ENCODE peak calls at places on chromosomes 1 and 21, in eight cellular contexts. O is CD8-positive, alpha-beta T cell; A is bronchial epithelial cell; W is Panc1; M is psoas muscle; I is left lung; X is cardiac muscle cell; T is GM23338. F is an unnamed sample.

GRCh38 chr21:45556645-45557601 is 14.7 kb upstream of the SLC19A1 start:
- DNase-seq in X (no peak), M (peak), I (peak), W (no peak), O (no peak), A (no peak), T (no peak), F (no peak)

GRCh38 chr1:50724626-50725286 is 235.3 kb downstream of the FAF1 start:
- DNase-seq in X (no peak), W (no peak), M (no peak), T (no peak), O (no peak), A (no peak), I (no peak), F (no peak)

GRCh38 chr1:163614346-163614745 is 292.6 kb downstream of the NUF2 start:
- DNase-seq in I (no peak), A (no peak), M (no peak), T (no peak), X (no peak), O (no peak), W (no peak), F (no peak)

GRCh38 chr1:210262897-210263272 is 30.3 kb downstream of the SERTAD4 start:
- DNase-seq in O (no peak), A (no peak), I (no peak), W (no peak), M (no peak), X (no peak), T (no peak), F (no peak)

GRCh38 chr1:6917067-6917466 is 131.8 kb downstream of the CAMTA1 start:
- DNase-seq in I (no peak), T (no peak), M (no peak), O (no peak), W (no peak), X (no peak), A (peak), F (no peak)

GRCh38 chr1:24189528-24189927 is 2.4 kb upstream of the IFNLR1 start:
- DNase-seq in M (no peak), O (no peak), X (no peak), T (no peak), A (no peak), I (peak), W (no peak), F (no peak)

GRCh38 chr1:116375165-116375883 is 2.3 kb downstream of the ATP1A1 start:
- DNase-seq in A (peak), O (no peak), X (no peak), I (no peak), W (no peak), M (no peak), T (no peak), F (no peak)

GRCh38 chr1:112866151-112866550 is 89.8 kb downstream of the SLC16A1 start:
- DNase-seq in A (peak), W (no peak), I (no peak), T (no peak), O (no peak), M (no peak), X (no peak), F (peak)

GRCh38 chr1:1239624-1240347 is 6.7 kb downstream of the C1QTNF12 start:
- DNase-seq in I (no peak), T (no peak), M (no peak), A (no peak), O (no peak), W (no peak), X (no peak), F (no peak)

GRCh38 chr1:177476706-177477105 is 305.9 kb downstream of the BRINP2 start:
- DNase-seq in A (no peak), M (no peak), W (no peak), I (no peak), X (no peak), T (no peak), O (no peak), F (no peak)

GRCh38 chr1:42935313-42935624 is 23.4 kb downstream of the SLC2A1 start:
- DNase-seq in O (peak), M (no peak), T (no peak), I (peak), A (no peak), X (no peak), W (no peak), F (no peak)

GRCh38 chr1:27509127-27510080 is 19.4 kb upstream of the WASF2 start:
- DNase-seq in M (peak), A (peak), X (no peak), O (no peak), I (no peak), T (no peak), W (no peak), F (no peak)

GRCh38 chr1:193115629-193116227 is 6.1 kb upstream of the CDC73 start:
- DNase-seq in M (no peak), W (peak), X (peak), A (peak), O (no peak), I (no peak), T (no peak), F (peak)

GRCh38 chr1:150168960-150169565 is 19.3 kb downstream of the PLEKHO1 start:
- DNase-seq in T (peak), A (peak), X (peak), I (peak), W (peak), M (peak), O (peak), F (no peak)

GRCh38 chr21:41071410-41071809 is 96.5 kb upstream of the BACE2 start:
- DNase-seq in W (no peak), T (peak), I (no peak), M (no peak), O (no peak), A (no peak), X (peak), F (no peak)

GRCh38 chr1:38875811-38876210 is 2.7 kb upstream of the MYCBP start:
- DNase-seq in A (no peak), T (no peak), O (no peak), M (no peak), X (no peak), I (no peak), W (no peak), F (no peak)

GRCh38 chr1:38872401-38873026 is 634 bp downstream of the MYCBP start:
- DNase-seq in I (no peak), O (no peak), X (peak), A (peak), W (no peak), M (no peak), T (peak), F (no peak)

GRCh38 chr1:38870996-38871395 is 2.2 kb downstream of the MYCBP start:
- DNase-seq in O (no peak), M (no peak), I (no peak), A (no peak), T (no peak), W (no peak), X (no peak), F (no peak)

GRCh38 chr1:38873027-38873969 is at the start of gene MYCBP:
- DNase-seq in O (peak), X (peak), W (peak), I (peak), M (peak), T (peak), A (peak), F (peak)
- TF ChIP-seq CTCF in O (no peak), X (no peak), W (no peak), I (peak), M (peak), T (no peak), A (no peak), F (peak)

GRCh38 chr1:15039901-15040300 is 113.6 kb upstream of the TMEM51 start:
- DNase-seq in W (no peak), A (no peak), X (no peak), I (no peak), O (no peak), T (no peak), M (no peak), F (no peak)

GRCh38 chr1:15035236-15035635 is 118.3 kb upstream of the TMEM51 start:
- DNase-seq in O (no peak), A (no peak), I (no peak), T (no peak), M (no peak), X (no peak), W (no peak), F (no peak)

GRCh38 chr1:15039017-15039648 is 114.4 kb upstream of the TMEM51 start:
- DNase-seq in A (no peak), T (no peak), W (no peak), M (no peak), O (no peak), X (no peak), I (no peak), F (no peak)

GRCh38 chr1:15036101-15036500 is 117.4 kb upstream of the TMEM51 start:
- DNase-seq in X (no peak), T (no peak), I (no peak), W (no peak), A (no peak), M (no peak), O (no peak), F (no peak)

DNA sequence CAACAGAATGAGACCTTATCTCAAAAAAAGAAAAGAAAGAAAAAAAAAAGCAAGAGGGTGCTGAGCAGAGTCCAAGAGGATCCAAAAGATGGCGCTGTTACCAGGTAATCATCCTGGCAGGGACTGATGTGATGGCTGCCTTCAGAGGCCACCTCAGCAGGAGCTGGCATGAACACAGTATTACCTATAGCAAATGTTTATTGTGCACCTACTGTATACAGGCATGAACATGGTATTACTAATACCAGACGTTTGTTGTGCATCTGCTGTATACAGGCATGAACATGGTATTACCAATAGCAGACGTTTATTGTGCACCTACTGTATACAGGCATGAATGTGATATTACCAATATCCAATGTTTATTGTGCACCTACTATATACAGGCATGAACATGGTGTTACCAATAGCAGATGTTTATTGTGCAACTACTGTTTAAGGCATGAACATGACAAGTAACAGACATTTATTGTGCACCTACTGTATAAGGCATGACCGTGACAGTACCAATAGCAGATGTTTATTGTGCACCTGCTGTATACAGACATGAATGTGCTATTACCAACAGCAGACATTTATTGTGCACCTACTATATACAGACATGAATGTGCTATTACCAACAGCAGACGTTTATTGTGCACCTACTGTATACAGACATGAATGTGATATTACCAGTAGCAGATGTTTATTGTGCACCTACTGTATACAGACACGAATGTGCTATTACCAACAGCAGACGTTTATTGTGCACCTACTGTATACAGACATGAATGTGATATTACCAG is 115.1 kb upstream of the TMEM51 start:
- DNase-seq in O (no peak), W (peak), A (peak), I (no peak), T (peak), X (peak), M (no peak), F (no peak)
- TF ChIP-seq CTCF in O (no peak), W (peak), A (peak), I (no peak), T (peak), X (peak), M (no peak), F (peak)

DNA sequence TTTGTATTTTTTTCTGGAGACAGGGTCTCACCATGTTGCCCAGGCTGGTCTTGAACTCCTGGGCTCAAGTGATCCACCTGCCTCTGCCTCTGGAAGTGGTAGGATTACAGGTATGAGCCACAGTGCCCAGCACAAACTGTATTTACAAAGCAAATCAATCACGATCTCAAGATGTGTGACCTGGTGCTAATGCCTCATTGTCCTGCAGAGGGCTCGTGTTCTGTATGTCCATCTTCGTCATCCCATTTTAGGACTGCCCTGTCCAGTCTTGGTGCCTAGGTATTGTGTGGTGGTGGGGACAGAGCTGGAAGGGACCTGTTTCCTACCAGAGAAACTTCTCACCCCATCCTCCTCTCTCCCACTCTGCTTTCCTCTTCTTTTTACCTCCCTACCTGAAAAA is 20.2 kb downstream of the PROK1 start:
- DNase-seq in A (no peak), X (no peak), I (no peak), O (no peak), W (no peak), M (no peak), T (no peak), F (no peak)
- TF ChIP-seq CTCF in A (peak), X (no peak), I (no peak), O (no peak), W (peak), M (no peak), T (peak), F (no peak)

GRCh38 chr1:81252471-81253160 is 548.1 kb upstream of the ADGRL2 start:
- DNase-seq in M (no peak), O (no peak), X (no peak), T (no peak), I (no peak), A (no peak), W (no peak), F (no peak)

GRCh38 chr1:81259620-81260411 is 540.9 kb upstream of the ADGRL2 start:
- DNase-seq in M (no peak), X (no peak), W (no peak), I (no peak), A (no peak), O (no peak), T (no peak), F (no peak)

GRCh38 chr1:81254068-81254467 is 546.7 kb upstream of the ADGRL2 start:
- DNase-seq in X (no peak), I (no peak), T (no peak), O (no peak), M (no peak), W (no peak), A (no peak), F (no peak)

DNA sequence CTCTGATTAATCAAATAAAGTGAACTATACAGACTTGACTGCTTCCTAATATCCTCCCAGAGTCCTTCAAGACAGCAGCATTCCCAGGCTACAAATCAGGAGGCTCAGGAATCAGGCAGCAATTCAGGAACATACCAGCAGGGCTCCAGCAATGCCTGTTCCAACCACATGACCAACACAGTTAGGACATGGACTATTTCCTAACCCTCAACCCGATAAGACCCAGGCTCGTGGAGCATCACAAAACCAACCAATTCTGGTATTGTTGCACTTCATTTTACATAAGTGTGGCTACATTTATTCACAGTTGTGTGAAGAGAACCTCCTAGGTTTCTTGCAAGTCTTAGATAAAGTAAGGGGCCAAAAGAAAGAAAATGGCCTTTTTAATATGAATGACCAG is 546.2 kb upstream of the ADGRL2 start:
- DNase-seq in I (no peak), W (no peak), A (peak), T (peak), M (no peak), X (no peak), O (no peak), F (no peak)
- TF ChIP-seq CTCF in I (no peak), W (no peak), A (peak), T (peak), M (no peak), X (peak), O (no peak), F (peak)

GRCh38 chr1:22037520-22037919 is 15.0 kb upstream of the CDC42 start:
- DNase-seq in A (no peak), X (no peak), W (no peak), M (no peak), T (peak), O (no peak), I (no peak), F (no peak)

GRCh38 chr1:22038036-22038435 is 14.5 kb upstream of the CDC42 start:
- DNase-seq in I (no peak), O (no peak), T (no peak), M (peak), X (no peak), A (no peak), W (no peak), F (no peak)

GRCh38 chr1:22043175-22043769 is 9.2 kb upstream of the CDC42 start:
- DNase-seq in X (no peak), M (no peak), W (no peak), A (peak), I (peak), T (no peak), O (no peak), F (no peak)

GRCh38 chr1:22041505-22041904 is 11.0 kb upstream of the CDC42 start:
- DNase-seq in W (no peak), A (peak), I (no peak), X (no peak), T (no peak), M (no peak), O (no peak), F (no peak)

GRCh38 chr1:22039594-22040347 is 12.7 kb upstream of the CDC42 start:
- DNase-seq in W (no peak), X (peak), O (peak), A (peak), T (peak), M (peak), I (peak), F (no peak)
- TF ChIP-seq CTCF in W (no peak), X (no peak), O (no peak), A (peak), T (no peak), M (no peak), I (no peak), F (peak)

DNA sequence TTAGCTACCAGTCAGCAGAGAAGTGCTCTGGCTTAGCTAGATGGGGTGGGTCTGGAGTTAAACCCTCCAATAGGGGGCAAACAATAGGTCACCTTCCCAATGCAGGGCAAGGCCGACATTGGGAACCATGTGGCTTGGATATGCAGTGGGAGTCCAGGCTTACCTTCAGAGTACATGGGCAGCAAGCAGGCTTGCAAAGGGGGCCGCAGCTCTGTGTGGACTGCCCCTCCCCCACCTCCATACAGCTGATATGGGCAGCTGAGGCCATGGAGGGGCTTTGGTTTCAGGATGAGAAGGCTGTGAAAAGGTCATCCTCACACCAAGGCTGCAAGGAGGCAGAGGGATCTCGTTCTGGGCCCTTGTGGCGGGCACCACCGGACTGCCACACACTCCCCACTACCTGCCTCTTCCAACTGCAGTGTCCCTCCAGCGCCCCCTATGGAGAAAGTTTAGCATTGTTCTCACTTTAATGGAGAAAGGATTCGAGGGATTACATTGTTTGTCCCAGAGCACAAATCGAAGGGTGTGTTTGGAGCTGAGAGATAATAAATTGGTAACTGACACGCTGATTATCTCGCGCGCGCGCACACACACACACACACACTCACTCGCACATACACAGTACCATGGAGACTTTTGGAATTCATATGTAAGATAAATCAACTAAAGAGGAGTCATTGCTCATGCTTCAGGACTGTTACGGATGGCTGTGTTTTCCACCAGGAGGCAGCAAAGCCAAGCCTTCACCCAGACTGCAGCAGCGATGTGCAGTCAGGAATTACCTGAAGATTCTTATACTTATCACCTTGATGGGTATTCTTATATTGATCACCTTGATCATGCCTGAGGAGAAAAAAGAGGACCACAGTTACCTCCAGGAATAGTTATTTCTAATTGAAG is 7.0 kb upstream of the SMCP start:
- DNase-seq in M (no peak), W (peak), A (peak), O (no peak), I (no peak), X (peak), T (peak), F (no peak)
- TF ChIP-seq CTCF in M (no peak), W (peak), A (peak), O (no peak), I (no peak), X (peak), T (peak), F (peak)

GRCh38 chr1:217590598-217590997 is 40.3 kb downstream of the GPATCH2 start:
- DNase-seq in T (peak), O (no peak), X (no peak), A (no peak), W (no peak), I (no peak), M (no peak), F (no peak)
- TF ChIP-seq CTCF in T (peak), O (no peak), X (no peak), A (no peak), W (peak), I (no peak), M (no peak), F (no peak)

DNA sequence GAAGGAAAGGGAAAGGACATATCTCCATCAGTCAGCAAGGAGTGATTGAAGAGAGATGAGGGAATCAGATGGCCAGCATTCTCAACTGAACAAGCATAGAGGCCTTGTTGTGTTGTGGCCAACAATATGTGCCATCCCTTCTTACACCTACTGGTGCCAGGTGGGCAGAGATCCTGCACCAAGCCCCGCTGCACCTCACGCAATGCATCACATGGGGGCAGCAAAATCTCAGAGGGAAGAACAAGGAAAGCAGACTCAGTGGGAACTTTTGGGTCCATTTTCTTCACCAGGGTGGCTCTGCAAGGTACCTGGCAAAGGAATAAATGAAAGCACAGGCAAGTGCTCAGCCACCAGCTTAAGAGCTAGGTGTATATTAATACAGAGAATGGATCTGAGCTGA is 33.2 kb downstream of the HSD3B2 start:
- DNase-seq in I (no peak), A (no peak), T (peak), M (no peak), X (peak), O (no peak), W (no peak), F (no peak)
- TF ChIP-seq CTCF in I (no peak), A (peak), T (peak), M (no peak), X (peak), O (no peak), W (peak), F (no peak)

GRCh38 chr1:36256558-36257374 is 32.5 kb downstream of the THRAP3 start:
- DNase-seq in T (no peak), M (no peak), W (no peak), A (no peak), I (no peak), X (no peak), O (no peak), F (no peak)
- TF ChIP-seq CTCF in T (no peak), M (no peak), W (no peak), A (no peak), I (no peak), X (no peak), O (no peak), F (no peak)

GRCh38 chr1:114153621-114154145 is at the start of gene SYT6:
- DNase-seq in A (no peak), O (no peak), T (peak), W (no peak), I (no peak), X (peak), M (peak), F (no peak)
- TF ChIP-seq CTCF in A (no peak), O (no peak), T (peak), W (no peak), I (no peak), X (peak), M (no peak), F (no peak)

F was measured in AG04450.